ENCODE peak calls at places on chromosomes 11 and 22, in seven cellular contexts. U, Q, Z, G, A, I and F are unnamed samples.

GRCh38 chr11:6502382-6502781 is 5.3 kb downstream of the DNHD1 start:
- DNase-seq in U (no peak), Q (no peak), Z (no peak), G (no peak), A (no peak), I (no peak), F (no peak)

GRCh38 chr11:70883323-70883940 is 368.9 kb downstream of the SHANK2 start:
- DNase-seq in U (no peak), Q (no peak), Z (no peak), G (no peak), A (no peak), I (peak; percentile 40), F (no peak)

GRCh38 chr11:78332174-78332866 is 85.3 kb downstream of the GAB2 start:
- DNase-seq in U (no peak), Q (no peak), Z (no peak), G (peak; percentile 31), A (no peak), I (no peak), F (peak; percentile 36)

GRCh38 chr11:67432655-67433349 is 4.5 kb downstream of the RPS6KB2 start:
- DNase-seq in U (no peak), Q (no peak), Z (no peak), G (no peak), A (no peak), I (no peak), F (no peak)

GRCh38 chr11:108620958-108621772 is 27.6 kb upstream of the EXPH5 start:
- DNase-seq in U (no peak), Q (no peak), Z (no peak), G (peak; percentile 34), A (no peak), I (no peak), F (peak; percentile 1)

GRCh38 chr11:118947999-118948398 is 8.1 kb upstream of the UPK2 start:
- DNase-seq in U (no peak), Q (no peak), Z (no peak), G (no peak), A (no peak), I (no peak), F (no peak)

GRCh38 chr22:45496451-45496941 is 6.2 kb upstream of the FBLN1 start:
- DNase-seq in U (peak; percentile 58), Q (no peak), Z (no peak), G (peak; percentile 41), A (no peak), I (no peak), F (no peak)

GRCh38 chr11:26947904-26948639 is 45.8 kb upstream of the FIBIN start:
- DNase-seq in U (no peak), Q (no peak), Z (no peak), G (peak; percentile 74), A (peak; percentile 13), I (no peak), F (peak; percentile 41)

GRCh38 chr11:130379276-130379675 is 49.1 kb downstream of the ADAMTS8 start:
- DNase-seq in U (no peak), Q (no peak), Z (no peak), G (no peak), A (no peak), I (no peak), F (no peak)

GRCh38 chr22:36026741-36027140 is 1.9 kb downstream of the RBFOX2 start:
- DNase-seq in U (no peak), Q (no peak), Z (peak; percentile 35), G (peak; percentile 48), A (no peak), I (no peak), F (peak; percentile 38)

GRCh38 chr22:41952713-41953112 is 763 bp downstream of the SMIM45 start:
- DNase-seq in U (no peak), Q (no peak), Z (no peak), G (no peak), A (no peak), I (no peak), F (no peak)

GRCh38 chr11:6319001-6319878 is 1.1 kb downstream of the CAVIN3 start:
- DNase-seq in U (peak; percentile 26), Q (peak; percentile 46), Z (peak; percentile 76), G (peak; percentile 45), A (peak; percentile 69), I (peak; percentile 48), F (peak; percentile 60)

GRCh38 chr11:118918128-118918685 is 7.5 kb downstream of the BCL9L start:
- DNase-seq in U (peak; percentile 83), Q (peak; percentile 81), Z (no peak), G (peak; percentile 89), A (peak; percentile 71), I (peak; percentile 94), F (peak; percentile 98)

GRCh38 chr22:41589260-41589600 is 410 bp downstream of the PMM1 start:
- DNase-seq in U (peak; percentile 55), Q (peak; percentile 57), Z (peak; percentile 44), G (peak; percentile 30), A (peak; percentile 66), I (no peak), F (peak; percentile 41)

GRCh38 chr22:27179161-27179560 is 521.8 kb downstream of the MIAT start:
- DNase-seq in U (no peak), Q (no peak), Z (no peak), G (no peak), A (no peak), I (no peak), F (no peak)

GRCh38 chr22:47192651-47193437 is 430.4 kb downstream of the TBC1D22A start:
- DNase-seq in U (no peak), Q (no peak), Z (no peak), G (no peak), A (no peak), I (peak; percentile 90), F (no peak)

GRCh38 chr11:94664336-94664735 is 97.2 kb downstream of the PIWIL4 start:
- DNase-seq in U (no peak), Q (no peak), Z (no peak), G (no peak), A (no peak), I (no peak), F (no peak)

GRCh38 chr11:8720868-8721739 is 38.5 kb downstream of the RPL27A start:
- DNase-seq in U (no peak), Q (no peak), Z (no peak), G (no peak), A (peak; percentile 33), I (no peak), F (no peak)

GRCh38 chr22:29700949-29701927 is 18.6 kb upstream of the CABP7 start:
- DNase-seq in U (no peak), Q (no peak), Z (peak; percentile 55), G (peak; percentile 40), A (peak; percentile 77), I (no peak), F (peak; percentile 33)

GRCh38 chr11:18802381-18803257 is 11.0 kb upstream of the PTPN5 start:
- DNase-seq in U (peak; percentile 78), Q (peak; percentile 22), Z (peak; percentile 80), G (peak; percentile 65), A (peak; percentile 85), I (no peak), F (peak; percentile 84)

GRCh38 chr11:118917488-118918127 is 8.1 kb downstream of the BCL9L start:
- DNase-seq in U (peak; percentile 79), Q (peak; percentile 58), Z (no peak), G (peak; percentile 74), A (no peak), I (peak; percentile 87), F (peak; percentile 94)

DNA sequence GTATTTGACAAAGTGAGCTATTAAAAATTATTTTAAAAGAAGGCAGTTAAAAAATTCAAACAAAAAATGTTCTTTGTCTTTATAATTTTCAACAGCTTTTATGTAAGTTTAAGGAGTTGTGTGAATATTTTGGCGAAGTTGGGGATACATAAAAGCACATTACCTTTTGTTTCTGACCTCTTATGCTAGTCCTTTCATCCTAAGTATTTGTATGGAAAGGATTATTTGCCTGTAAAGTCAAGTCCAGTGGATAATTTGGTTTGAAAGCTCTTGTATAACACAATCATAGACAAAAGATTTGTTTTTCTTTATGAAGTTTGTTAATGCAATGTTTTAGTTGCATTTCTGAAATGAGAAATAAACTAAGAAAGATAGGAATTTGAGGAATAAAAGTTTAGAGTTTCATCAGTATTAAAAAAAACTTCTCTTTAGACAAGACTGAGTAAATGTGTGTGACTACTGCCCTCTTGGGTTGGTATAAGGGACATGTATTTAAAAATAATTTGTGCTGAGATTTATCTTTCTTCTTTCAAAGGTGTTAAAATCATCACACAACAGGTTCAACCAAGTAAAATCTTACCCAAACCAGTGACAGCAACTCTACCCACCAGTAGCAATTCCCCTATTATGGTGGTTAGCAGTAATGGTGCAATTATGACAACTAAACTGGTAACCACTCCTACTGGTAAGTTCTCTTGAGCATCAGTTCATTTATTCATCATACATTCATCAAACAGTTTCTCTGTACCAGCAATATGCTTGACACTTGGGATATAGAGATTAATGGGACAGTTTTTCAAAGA is 68.2 kb downstream of the EMSY start:
- DNase-seq in U (no peak), Q (no peak), Z (peak; percentile 29), G (peak; percentile 37), A (peak; percentile 20), I (no peak), F (peak; percentile 71)
- TF ChIP-seq CTCF in U (peak; percentile 40), Q (no peak), Z (peak; percentile 49), G (peak; percentile 45), A (peak; percentile 61), I (peak; percentile 12), F (peak; percentile 34)

GRCh38 chr11:105000797-105001196 is 22.2 kb downstream of the CASP5 start:
- DNase-seq in U (no peak), Q (no peak), Z (no peak), G (no peak), A (peak; percentile 33), I (no peak), F (no peak)
- TF ChIP-seq CTCF in U (no peak), Q (no peak), Z (peak; percentile 39), G (peak; percentile 35), A (peak; percentile 77), I (peak; percentile 19), F (peak; percentile 47)

DNA sequence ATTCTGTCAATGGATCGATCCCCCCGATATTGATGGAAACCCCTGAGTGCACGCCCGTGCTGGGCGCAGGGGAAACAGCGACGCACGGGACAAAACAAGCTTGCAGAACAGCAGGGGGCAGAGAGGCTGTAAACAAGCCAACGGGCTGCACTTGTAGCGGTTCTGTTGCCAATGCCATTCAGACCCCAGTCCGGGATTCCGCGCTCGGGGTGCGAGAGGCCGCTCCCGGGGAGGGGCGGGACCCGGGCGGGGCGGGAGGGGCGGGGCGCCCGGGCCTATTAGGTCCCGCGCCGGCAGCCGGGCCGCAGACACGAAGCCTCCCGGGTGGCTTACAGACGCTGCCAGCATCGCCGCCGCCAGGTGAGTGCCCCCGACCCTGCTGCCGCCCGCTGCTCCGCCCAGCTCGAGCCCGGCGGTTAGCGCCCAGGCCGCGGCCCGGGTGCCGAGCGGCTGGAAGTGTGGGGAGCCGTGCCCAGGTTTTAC is at the start of gene BIK:
- DNase-seq in U (peak; percentile 56), Q (peak; percentile 68), Z (peak; percentile 75), G (no peak), A (peak; percentile 85), I (peak; percentile 80), F (peak; percentile 31)
- TF ChIP-seq CTCF in U (no peak), Q (no peak), Z (peak; percentile 31), G (peak; percentile 28), A (no peak), I (no peak), F (peak; percentile 32)

DNA sequence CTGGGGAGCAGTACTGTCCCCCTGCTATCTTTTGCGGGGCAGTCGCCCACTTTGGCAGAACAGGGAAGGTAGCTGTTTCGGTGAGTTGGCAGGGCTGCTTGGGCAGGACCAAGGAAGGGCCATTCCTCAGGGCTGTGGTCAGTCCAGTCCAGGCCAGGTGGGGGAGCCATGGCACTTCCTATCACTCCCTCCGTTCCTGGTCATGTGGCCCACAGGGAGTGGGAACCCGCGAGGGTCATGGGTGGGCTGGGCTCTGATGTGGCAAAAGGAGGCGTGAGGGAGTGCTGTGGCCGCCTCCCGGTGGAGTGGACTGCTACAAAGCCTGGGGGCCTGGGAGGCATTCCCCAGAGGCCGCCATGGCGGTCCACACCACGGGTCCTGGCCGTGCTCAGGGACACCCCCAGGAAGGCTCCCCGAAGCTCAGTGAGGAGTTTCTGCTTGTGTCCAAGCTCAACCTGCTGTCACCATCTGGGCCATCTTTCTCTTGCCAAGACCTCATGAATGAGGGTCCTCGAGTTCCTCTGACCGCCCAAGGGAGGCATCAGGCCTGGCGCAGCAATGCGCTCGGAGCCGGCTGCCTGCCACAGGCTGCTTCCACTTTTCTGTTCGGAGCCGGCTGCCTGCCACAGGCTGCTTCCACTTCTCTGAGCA is 11.9 kb downstream of the CHID1 start:
- DNase-seq in U (peak; percentile 39), Q (no peak), Z (peak; percentile 41), G (peak; percentile 10), A (peak; percentile 62), I (no peak), F (peak; percentile 11)
- TF ChIP-seq CTCF in U (no peak), Q (no peak), Z (peak; percentile 8), G (peak; percentile 19), A (peak; percentile 49), I (no peak), F (peak; percentile 9)